ENCODE peak calls at places on chromosomes 4 and X, in five cellular contexts. H is mammary epithelial cell, E is endothelial cell of umbilical vein, Q is stomach, B is upper lobe of left lung. Y is an unnamed sample.
A peak's percentile ranks its signal among the peaks of the same experiment; 100 is the strongest.

GRCh38 chr4:100170986-100171385 is 19.3 kb downstream of the DDIT4L start:
- DNase-seq in E (peak; percentile 34), H (no peak), B (no peak), Q (no peak), Y (no peak)

GRCh38 chr4:147546341-147546740 is 65.4 kb downstream of the EDNRA start:
- DNase-seq in H (peak; percentile 84), Q (no peak), E (peak; percentile 63), B (no peak), Y (peak; percentile 92)

GRCh38 chr4:139077567-139078355 is 62.2 kb downstream of the NOCT start:
- DNase-seq in E (no peak), B (no peak), Q (no peak), H (no peak), Y (no peak)

GRCh38 chrX:37871626-37872302 is 24.4 kb upstream of the DYNLT3 start:
- DNase-seq in E (peak; percentile 46), H (peak; percentile 82), B (no peak), Q (peak; percentile 29), Y (peak; percentile 65)

GRCh38 chr4:15586046-15586445 is 69.1 kb downstream of the FBXL5 start:
- DNase-seq in B (no peak), H (no peak), Q (no peak), E (no peak), Y (no peak)

GRCh38 chr4:80393246-80393969 is 57.9 kb downstream of the CFAP299 start:
- DNase-seq in H (peak; percentile 72), Q (no peak), B (no peak), E (no peak), Y (peak; percentile 60)

GRCh38 chr4:47031011-47031678 is at the start of gene GABRB1:
- DNase-seq in H (peak; percentile 31), B (peak; percentile 43), E (peak; percentile 62), Q (peak; percentile 70), Y (peak; percentile 30)

GRCh38 chrX:44241551-44241950 is 101.9 kb downstream of the EFHC2 start:
- DNase-seq in H (no peak), B (no peak), E (no peak), Q (no peak), Y (no peak)

GRCh38 chr4:141389649-141390048 is 169.0 kb downstream of the ZNF330 start:
- DNase-seq in E (peak; percentile 34), Q (no peak), B (no peak), H (peak; percentile 76), Y (no peak)

GRCh38 chr4:2266181-2266580 is 4.3 kb upstream of the MXD4 start:
- DNase-seq in B (peak; percentile 63), E (no peak), H (no peak), Q (peak; percentile 51), Y (no peak)

GRCh38 chr4:52376107-52376704 is 282.9 kb downstream of the USP46 start:
- DNase-seq in H (peak; percentile 29), B (no peak), Q (no peak), E (peak; percentile 51), Y (peak; percentile 7)

GRCh38 chr4:150694438-150694837 is 112.5 kb downstream of the MAB21L2 start:
- DNase-seq in H (no peak), Q (no peak), E (no peak), B (no peak), Y (no peak)

GRCh38 chr4:75821216-75821615 is 81.0 kb downstream of the PPEF2 start:
- DNase-seq in B (no peak), H (no peak), Q (no peak), E (no peak), Y (no peak)

GRCh38 chrX:9326369-9326768 is 138.5 kb upstream of the TBL1X start:
- DNase-seq in E (no peak), Q (no peak), H (no peak), B (no peak), Y (no peak)

GRCh38 chrX:15299945-15300851 is 15.2 kb downstream of the ASB11 start:
- DNase-seq in B (no peak), Q (no peak), H (no peak), E (peak; percentile 53), Y (no peak)

GRCh38 chr4:7785017-7785416 is 154.6 kb downstream of the AFAP1 start:
- DNase-seq in Q (no peak), E (peak; percentile 67), H (no peak), B (no peak), Y (no peak)

GRCh38 chr4:15918484-15919129 is 19.9 kb downstream of the FGFBP1 start:
- DNase-seq in B (peak; percentile 56), E (no peak), H (peak; percentile 76), Q (peak; percentile 84), Y (no peak)

GRCh38 chr4:165288639-165289428 is 38.6 kb upstream of the MSMO1 start:
- DNase-seq in Q (no peak), B (no peak), E (no peak), H (peak; percentile 69), Y (peak; percentile 16)

GRCh38 chr4:31088600-31089230 is 368.5 kb downstream of the PCDH7 start:
- DNase-seq in B (no peak), Q (no peak), H (no peak), E (peak; percentile 85), Y (peak; percentile 37)

GRCh38 chr4:48388504-48389154 is 47.3 kb downstream of the SLAIN2 start:
- DNase-seq in H (no peak), E (no peak), Q (no peak), B (no peak), Y (peak; percentile 7)

GRCh38 chr4:169160825-169161224 is 109.9 kb downstream of the SH3RF1 start:
- DNase-seq in B (no peak), E (no peak), H (no peak), Q (no peak), Y (no peak)

GRCh38 chr4:77593101-77593500 is 12.5 kb upstream of the CXCL13 start:
- DNase-seq in B (no peak), E (no peak), Q (no peak), H (no peak), Y (no peak)

GRCh38 chr4:119026662-119027444 is 108.8 kb upstream of the MYOZ2 start:
- DNase-seq in B (no peak), E (no peak), Q (no peak), H (no peak), Y (no peak)

GRCh38 chr4:140609548-140610425 is 41.0 kb upstream of the UCP1 start:
- DNase-seq in H (peak; percentile 45), E (peak; percentile 75), Q (no peak), B (no peak), Y (peak; percentile 4)

GRCh38 chr4:106301393-106302084 is 14.5 kb downstream of the TBCK start:
- DNase-seq in H (no peak), E (peak; percentile 26), B (no peak), Q (no peak), Y (no peak)

GRCh38 chr4:123339507-123340380 is 56.9 kb upstream of the SPRY1 start:
- DNase-seq in E (no peak), Q (no peak), H (no peak), B (no peak), Y (no peak)

GRCh38 chr4:80730158-80730557 is 300.4 kb upstream of the BMP3 start:
- DNase-seq in Q (no peak), B (no peak), E (no peak), H (no peak), Y (no peak)

GRCh38 chr4:40546972-40547371 is 82.7 kb downstream of the RBM47 start:
- DNase-seq in E (no peak), B (no peak), H (no peak), Q (no peak), Y (no peak)

GRCh38 chrX:115968436-115969252 is 201.9 kb upstream of the AGTR2 start:
- DNase-seq in E (peak; percentile 1), H (peak; percentile 45), B (peak; percentile 61), Q (no peak), Y (no peak)

GRCh38 chrX:153767674-153768055 is 3.6 kb downstream of the PLXNB3 start:
- DNase-seq in B (no peak), E (no peak), Q (no peak), H (no peak), Y (no peak)

GRCh38 chrX:138775501-138775900 is 64.0 kb upstream of the FGF13 start:
- DNase-seq in B (no peak), H (peak; percentile 25), E (peak; percentile 4), Q (no peak), Y (no peak)

GRCh38 chr4:145839151-145839550 is 99.5 kb downstream of the ZNF827 start:
- DNase-seq in B (no peak), H (no peak), Q (no peak), E (no peak), Y (no peak)

GRCh38 chr4:105630670-105631655 is 77.5 kb downstream of the INTS12 start:
- DNase-seq in B (no peak), Q (no peak), H (peak; percentile 74), E (no peak), Y (no peak)

GRCh38 chr4:72383439-72383838 is 185.6 kb downstream of the ADAMTS3 start:
- DNase-seq in B (no peak), Q (no peak), E (no peak), H (no peak), Y (no peak)

DNA sequence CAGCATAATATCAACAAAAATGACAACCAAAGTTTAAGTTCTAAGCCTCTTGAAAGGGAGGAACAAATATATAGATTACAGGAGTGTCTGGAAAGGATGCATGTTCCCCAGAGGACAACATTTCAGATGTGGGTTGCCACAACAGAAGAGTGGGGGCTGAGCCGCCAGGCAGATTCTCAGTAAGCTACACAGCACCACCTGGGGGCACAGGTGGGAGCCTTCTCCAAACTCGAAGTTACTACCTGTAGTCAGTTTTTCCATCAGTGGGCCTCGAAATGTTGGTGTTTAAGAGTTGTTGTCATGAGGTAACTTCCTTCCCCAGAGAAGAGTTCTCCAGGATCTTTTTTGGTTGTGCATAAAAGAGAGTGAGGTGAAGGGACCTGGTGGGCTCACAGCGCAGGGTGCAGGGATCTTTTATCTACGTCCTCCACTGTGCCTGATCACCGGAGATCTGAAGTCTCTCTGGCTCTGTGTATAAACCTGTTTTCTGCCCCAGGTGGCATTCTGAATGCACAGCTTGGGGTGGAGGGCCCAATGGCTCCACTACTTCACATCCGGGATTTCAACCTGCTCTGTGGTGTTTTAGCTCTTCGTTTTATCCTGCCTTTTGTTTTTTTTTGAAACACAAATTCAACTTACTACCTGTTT is 58.4 kb upstream of the STS start:
- DNase-seq in B (no peak), H (no peak), Q (no peak), E (no peak), Y (no peak)
- TF ChIP-seq CTCF in B (no peak), H (no peak), Q (no peak), E (no peak), Y (no peak)

GRCh38 chrX:47590984-47591383 is 8.7 kb downstream of the TIMP1 start:
- DNase-seq in H (no peak), E (no peak), Q (no peak), B (no peak), Y (no peak)
- H3K27ac ChIP-seq in H (no peak overlapping the region), E (no peak overlapping the region), Q (no peak overlapping the region), B (no peak overlapping the region), Y (no peak overlapping the region)

GRCh38 chr4:95539056-95539455 is 9.7 kb downstream of the UNC5C start:
- DNase-seq in Q (no peak), B (no peak), H (peak; percentile 77), E (no peak), Y (no peak)
- TF ChIP-seq CTCF in Q (no peak), B (no peak), H (no peak), E (no peak), Y (no peak)

DNA sequence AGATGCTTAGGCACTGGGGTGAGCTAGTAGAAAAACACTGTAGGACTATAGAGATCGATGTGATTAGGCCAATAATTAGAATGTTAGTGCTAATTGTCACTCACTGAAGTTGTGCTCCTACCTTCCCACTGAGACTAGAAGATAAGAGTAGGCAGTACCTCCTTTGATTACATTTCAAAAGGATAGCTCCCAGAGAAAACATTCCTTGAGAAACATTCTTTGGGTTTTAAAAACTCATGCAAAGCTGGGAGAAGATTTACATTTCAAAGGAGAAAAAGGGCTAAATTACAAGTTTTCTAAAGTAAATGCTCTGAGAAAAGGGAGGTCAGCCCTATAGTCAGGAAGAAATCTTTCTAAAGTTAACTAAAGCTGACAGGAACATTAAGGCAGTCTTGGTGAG is 860.3 kb upstream of the NDST4 start:
- DNase-seq in B (no peak), Q (no peak), H (no peak), E (no peak), Y (no peak)
- H3K27ac ChIP-seq in B (no peak overlapping the region), Q (no peak overlapping the region), H (no peak overlapping the region), E (no peak overlapping the region), Y (no peak overlapping the region)